ENCODE peak calls at places on chromosomes 16 and 17, in nine cellular contexts. J is psoas muscle, R is fibroblast of lung, G is H1, K is GM12878, M is fibroblast of pulmonary artery, Z is foreskin fibroblast, P is WERI-Rb-1, A is GM23338. I is an unnamed sample.
A peak's percentile ranks its signal among the peaks of the same experiment; 100 is the strongest.

GRCh38 chr16:82187829-82188228 is 17.8 kb upstream of the MPHOSPH6 start:
- DNase-seq in J (no peak), R (no peak), G (no peak), K (no peak), M (peak; percentile 25), Z (no peak), P (no peak), A (no peak), I (no peak)

GRCh38 chr16:1991135-1991551 is 1.4 kb downstream of the SYNGR3 start:
- DNase-seq in J (no peak), R (no peak), G (no peak), K (peak; percentile 71), M (no peak), Z (no peak), P (no peak), A (peak; percentile 57), I (no peak)

GRCh38 chr17:40538936-40539705 is 26.2 kb downstream of the CCR7 start:
- DNase-seq in J (no peak), R (no peak), G (no peak), K (no peak), M (no peak), Z (no peak), P (no peak), A (no peak), I (no peak)

GRCh38 chr17:21419299-21420239 is 43.4 kb downstream of the KCNJ12 start:
- DNase-seq in J (no peak), R (no peak), G (no peak), K (no peak), M (no peak), Z (no peak), P (no peak), A (no peak), I (no peak)

GRCh38 chr17:38947189-38947588 is 20.0 kb downstream of the FBXO47 start:
- DNase-seq in J (no peak), R (no peak), G (no peak), K (no peak), M (no peak), Z (no peak), P (no peak), A (no peak), I (no peak)

GRCh38 chr17:79646721-79647455 is 36.0 kb upstream of the RBFOX3 start:
- DNase-seq in J (no peak), R (no peak), G (no peak), K (no peak), M (no peak), Z (no peak), P (peak; percentile 8), A (no peak), I (no peak)

GRCh38 chr17:44922746-44923470 is 7.6 kb upstream of the GFAP start:
- DNase-seq in J (no peak), R (no peak), G (no peak), K (no peak), M (no peak), Z (no peak), P (no peak), A (no peak), I (no peak)

GRCh38 chr16:79698341-79698753 is 97.8 kb upstream of the MAF start:
- DNase-seq in J (no peak), R (peak; percentile 63), G (no peak), K (no peak), M (peak; percentile 5), Z (peak; percentile 60), P (no peak), A (no peak), I (peak; percentile 70)

GRCh38 chr17:54426287-54426886 is 474.3 kb upstream of the TOM1L1 start:
- DNase-seq in J (no peak), R (no peak), G (no peak), K (no peak), M (peak; percentile 2), Z (no peak), P (peak; percentile 29), A (peak; percentile 71), I (no peak)

GRCh38 chr17:44867841-44868240 is 20.2 kb downstream of the HIGD1B start:
- DNase-seq in J (no peak), R (no peak), G (no peak), K (no peak), M (no peak), Z (no peak), P (no peak), A (no peak), I (no peak)

GRCh38 chr16:84234656-84235285 is 5.0 kb downstream of the KCNG4 start:
- DNase-seq in J (no peak), R (no peak), G (no peak), K (no peak), M (peak; percentile 67), Z (no peak), P (peak; percentile 20), A (no peak), I (no peak)

GRCh38 chr16:81901483-81901882 is 109.8 kb downstream of the SDR42E1 start:
- DNase-seq in J (no peak), R (no peak), G (no peak), K (no peak), M (peak; percentile 29), Z (no peak), P (no peak), A (no peak), I (no peak)

GRCh38 chr17:44959821-44960523 is 8.1 kb downstream of the C1QL1 start:
- DNase-seq in J (no peak), R (no peak), G (no peak), K (no peak), M (no peak), Z (no peak), P (no peak), A (peak; percentile 61), I (no peak)

GRCh38 chr16:709651-710499 is 4.3 kb upstream of the FBXL16 start:
- DNase-seq in J (no peak), R (peak; percentile 87), G (no peak), K (no peak), M (peak; percentile 85), Z (peak; percentile 78), P (peak; percentile 80), A (peak; percentile 79), I (no peak)

GRCh38 chr17:8409966-8410881 is 12.6 kb upstream of the RNF222 start:
- DNase-seq in J (peak; percentile 92), R (peak; percentile 68), G (peak; percentile 82), K (peak; percentile 17), M (peak; percentile 91), Z (peak; percentile 71), P (peak; percentile 87), A (peak; percentile 96), I (peak; percentile 53)

GRCh38 chr16:3243882-3244281 is 8.9 kb upstream of the ZNF200 start:
- DNase-seq in J (no peak), R (no peak), G (no peak), K (no peak), M (no peak), Z (no peak), P (no peak), A (no peak), I (no peak)

GRCh38 chr16:23699100-23699499 is 13.9 kb downstream of the ERN2 start:
- DNase-seq in J (no peak), R (no peak), G (no peak), K (no peak), M (no peak), Z (no peak), P (no peak), A (no peak), I (no peak)

GRCh38 chr17:31562447-31562846 is 171.0 kb downstream of the RAB11FIP4 start:
- DNase-seq in J (no peak), R (no peak), G (no peak), K (no peak), M (no peak), Z (no peak), P (no peak), A (no peak), I (no peak)
- H3K4me3 ChIP-seq in J (no peak overlapping the region), R (no peak overlapping the region), G (no peak overlapping the region), K (no peak overlapping the region), M (peak overlapping the region; percentile 79), Z (peak overlapping the region; percentile 89), P (no peak overlapping the region), A (no peak overlapping the region), I (peak overlapping the region; percentile 96)

GRCh38 chr17:27496005-27496404 is 39.8 kb downstream of the KSR1 start:
- DNase-seq in J (no peak), R (no peak), G (no peak), K (no peak), M (no peak), Z (no peak), P (no peak), A (no peak), I (no peak)
- H3K4me3 ChIP-seq in J (no peak overlapping the region), R (no peak overlapping the region), G (no peak overlapping the region), K (peak overlapping the region; percentile 55), M (no peak overlapping the region), Z (no peak overlapping the region), P (no peak overlapping the region), A (no peak overlapping the region), I (no peak overlapping the region)

GRCh38 chr17:75753514-75754377 is 11.2 kb downstream of the GALK1 start:
- DNase-seq in J (peak; percentile 86), R (peak; percentile 61), G (peak; percentile 43), K (no peak), M (peak; percentile 71), Z (peak; percentile 69), P (peak; percentile 92), A (peak; percentile 92), I (no peak)

GRCh38 chr17:75750661-75751423 is 14.2 kb downstream of the GALK1 start:
- DNase-seq in J (no peak), R (no peak), G (no peak), K (no peak), M (no peak), Z (no peak), P (no peak), A (no peak), I (no peak)

GRCh38 chr17:75753193-75753513 is 11.8 kb downstream of the GALK1 start:
- DNase-seq in J (no peak), R (no peak), G (no peak), K (no peak), M (no peak), Z (no peak), P (no peak), A (no peak), I (no peak)

GRCh38 chr17:75751676-75752404 is 13.2 kb downstream of the GALK1 start:
- DNase-seq in J (no peak), R (no peak), G (no peak), K (no peak), M (no peak), Z (no peak), P (no peak), A (no peak), I (no peak)

GRCh38 chr17:75752405-75753192 is 12.4 kb downstream of the GALK1 start:
- DNase-seq in J (peak; percentile 42), R (no peak), G (no peak), K (no peak), M (no peak), Z (no peak), P (no peak), A (no peak), I (no peak)
- H3K4me3 ChIP-seq in J (no peak overlapping the region), R (no peak overlapping the region), G (no peak overlapping the region), K (no peak overlapping the region), M (no peak overlapping the region), Z (no peak overlapping the region), P (no peak overlapping the region), A (peak overlapping the region; percentile 53), I (no peak overlapping the region)

DNA sequence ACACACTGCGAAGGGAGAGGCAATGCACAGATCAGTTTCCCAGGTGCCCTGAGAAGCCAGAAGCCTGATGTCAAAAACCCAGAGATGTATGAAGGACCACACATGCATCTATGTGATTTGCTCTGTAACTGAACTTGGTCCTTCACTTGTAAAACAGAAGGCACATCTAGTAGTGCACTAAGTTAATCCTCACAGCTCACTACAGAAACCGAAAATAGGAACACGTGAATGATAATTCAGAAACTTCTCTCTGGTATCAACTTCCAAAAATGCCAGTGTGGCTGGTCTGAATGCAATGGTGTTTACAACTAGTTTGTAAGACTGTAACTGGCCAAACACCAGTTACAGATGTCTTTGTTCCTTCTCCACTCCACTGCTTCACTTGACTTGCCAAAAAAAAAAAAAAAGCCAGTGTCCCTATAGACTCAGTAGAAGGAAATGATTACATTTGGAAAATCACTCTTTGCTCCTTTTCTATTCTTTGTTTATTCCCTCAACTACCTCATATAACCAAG is 11.3 kb downstream of the ANKRD40 start:
- DNase-seq in J (no peak), R (no peak), G (no peak), K (no peak), M (no peak), Z (no peak), P (no peak), A (no peak), I (no peak)
- H3K4me3 ChIP-seq in J (no peak overlapping the region), R (no peak overlapping the region), G (no peak overlapping the region), K (no peak overlapping the region), M (no peak overlapping the region), Z (no peak overlapping the region), P (no peak overlapping the region), A (no peak overlapping the region), I (no peak overlapping the region)